ENCODE peak calls at places on chromosomes 13 and 19, in eight cellular contexts. Q is iPS-NIHi11; J is progenitor cell of endocrine pancreas; M is omental fat pad; L is mucosa of descending colon; V is CD4-positive, CD25-positive, alpha-beta regulatory T cell; N is left colon; G is adipocyte. C is an unnamed sample.

GRCh38 chr13:99827011-99827410 is 144.6 kb downstream of the ZIC5 start:
- DNase-seq in Q (no peak), J (no peak), M (no peak), L (no peak), V (no peak), N (no peak), G (no peak), C (no peak)

GRCh38 chr19:44303976-44304568 is 753 bp downstream of the ZNF235 start:
- DNase-seq in Q (peak), J (no peak), M (no peak), L (no peak), V (no peak), N (no peak), G (peak), C (peak)

GRCh38 chr19:23512151-23512925 is 117.1 kb upstream of the ZNF91 start:
- DNase-seq in Q (no peak), J (no peak), M (no peak), L (no peak), V (no peak), N (no peak), G (no peak), C (no peak)

GRCh38 chr13:95301947-95302386 is 716 bp upstream of the ABCC4 start:
- DNase-seq in Q (peak), J (no peak), M (no peak), L (no peak), V (no peak), N (no peak), G (no peak), C (peak)

GRCh38 chr19:4568884-4569283 is 9.4 kb upstream of the SEMA6B start:
- DNase-seq in Q (no peak), J (no peak), M (no peak), L (no peak), V (no peak), N (no peak), G (no peak), C (no peak)

GRCh38 chr19:42242071-42242511 is 311 bp downstream of the GSK3A start:
- DNase-seq in Q (no peak), J (no peak), M (no peak), L (no peak), V (no peak), N (peak), G (peak), C (no peak)

GRCh38 chr19:56117376-56117884 is 3.7 kb downstream of the ZNF787 start:
- DNase-seq in Q (no peak), J (no peak), M (no peak), L (peak), V (no peak), N (no peak), G (no peak), C (no peak)

GRCh38 chr13:93146584-93147292 is 79.9 kb upstream of the GPC6 start:
- DNase-seq in Q (no peak), J (no peak), M (no peak), L (no peak), V (no peak), N (no peak), G (peak), C (no peak)

GRCh38 chr19:18735752-18736151 is 52.3 kb downstream of the CRTC1 start:
- DNase-seq in Q (no peak), J (no peak), M (no peak), L (no peak), V (no peak), N (no peak), G (no peak), C (no peak)

GRCh38 chr13:44768233-44768632 is 192.1 kb upstream of the TSC22D1 start:
- DNase-seq in Q (no peak), J (no peak), M (no peak), L (no peak), V (no peak), N (no peak), G (no peak), C (no peak)

GRCh38 chr19:8304841-8305621 is 3.1 kb downstream of the CD320 start:
- DNase-seq in Q (peak), J (peak), M (no peak), L (peak), V (no peak), N (no peak), G (no peak), C (peak)

GRCh38 chr13:64925284-64925683 is 2304.9 kb downstream of the PCDH9 start:
- DNase-seq in Q (peak), J (peak), M (no peak), L (no peak), V (no peak), N (no peak), G (peak), C (peak)

GRCh38 chr19:13262450-13262849 is 112.2 kb downstream of the IER2 start:
- DNase-seq in Q (peak), J (no peak), M (no peak), L (no peak), V (peak), N (no peak), G (peak), C (peak)

GRCh38 chr13:90700340-90700739 is 647.1 kb upstream of the MIR17HG start:
- DNase-seq in Q (no peak), J (no peak), M (no peak), L (no peak), V (no peak), N (no peak), G (no peak), C (no peak)

GRCh38 chr19:42467437-42467760 is 24.7 kb upstream of the CXCL17 start:
- DNase-seq in Q (no peak), J (no peak), M (no peak), L (no peak), V (no peak), N (peak), G (no peak), C (no peak)

GRCh38 chr13:49776871-49777270 is 15.6 kb downstream of the KPNA3 start:
- DNase-seq in Q (no peak), J (no peak), M (no peak), L (no peak), V (no peak), N (no peak), G (peak), C (no peak)

GRCh38 chr13:51659276-51660127 is 75.2 kb downstream of the WDFY2 start:
- DNase-seq in Q (no peak), J (no peak), M (no peak), L (no peak), V (no peak), N (no peak), G (no peak), C (no peak)

GRCh38 chr13:68190826-68191225 is 960.7 kb upstream of the PCDH9 start:
- DNase-seq in Q (no peak), J (no peak), M (no peak), L (no peak), V (no peak), N (no peak), G (peak), C (no peak)

GRCh38 chr13:98308525-98308911 is 131.4 kb upstream of the RNF113B start:
- DNase-seq in Q (no peak), J (no peak), M (no peak), L (no peak), V (no peak), N (no peak), G (no peak), C (no peak)

GRCh38 chr19:16830679-16831078 is 1.5 kb downstream of the SIN3B start:
- DNase-seq in Q (no peak), J (no peak), M (no peak), L (no peak), V (no peak), N (no peak), G (peak), C (no peak)

GRCh38 chr13:113122571-113123225 is at the start of gene F10:
- DNase-seq in Q (peak), J (peak), M (no peak), L (peak), V (no peak), N (peak), G (peak), C (peak)

GRCh38 chr19:34430738-34431625 is 2.8 kb downstream of the UBA2 start:
- DNase-seq in Q (peak), J (no peak), M (no peak), L (no peak), V (peak), N (no peak), G (peak), C (peak)

GRCh38 chr13:32731576-32731975 is 145.3 kb downstream of the PDS5B start:
- DNase-seq in Q (no peak), J (no peak), M (no peak), L (no peak), V (no peak), N (no peak), G (no peak), C (no peak)

GRCh38 chr13:30034448-30034795 is 184.0 kb upstream of the UBL3 start:
- DNase-seq in Q (no peak), J (no peak), M (no peak), L (no peak), V (no peak), N (no peak), G (no peak), C (no peak)